ENCODE peak calls at places on chromosomes 4 and X, in four cellular contexts. U is uterus, N is heart right ventricle, Z is OCI-LY7. I is an unnamed sample. For H3K4me1, the result is how much of the 10 kb centered on the place peaks cover.

GRCh38 chrX:151359931-151360871 is 36.8 kb upstream of the VMA21 start:
- DNase-seq in U (peak), N (peak), Z (peak), I (peak)

GRCh38 chrX:132004728-132005127 is 18.4 kb upstream of the STK26 start:
- DNase-seq in U (no peak), N (no peak), Z (no peak), I (no peak)

GRCh38 chr4:24659241-24659961 is 75.0 kb upstream of the DHX15 start:
- DNase-seq in U (no peak), N (no peak), Z (no peak), I (no peak)

GRCh38 chrX:16239211-16239610 is 71.9 kb downstream of the MAGEB17 start:
- DNase-seq in U (no peak), N (no peak), Z (no peak), I (peak)

GRCh38 chr4:31467781-31468180 is 747.6 kb downstream of the PCDH7 start:
- DNase-seq in U (no peak), N (no peak), Z (no peak), I (no peak)

GRCh38 chrX:18883234-18883960 is 100.5 kb downstream of the PHKA2 start:
- DNase-seq in U (no peak), N (peak), Z (no peak), I (no peak)

GRCh38 chr4:127732623-127733199 is 2.5 kb downstream of the SLC25A31 start:
- DNase-seq in U (no peak), N (no peak), Z (peak), I (no peak)

GRCh38 chr4:143381171-143382118 is 44.8 kb downstream of the GAB1 start:
- DNase-seq in U (peak), N (peak), Z (peak), I (no peak)

GRCh38 chrX:48663241-48663640 is 20.4 kb upstream of the WAS start:
- DNase-seq in U (no peak), N (no peak), Z (no peak), I (no peak)

GRCh38 chr4:88341227-88342192 is 37.1 kb upstream of the HERC6 start:
- DNase-seq in U (peak), N (no peak), Z (no peak), I (peak)

GRCh38 chr4:8072235-8072968 is 86.2 kb downstream of the ABLIM2 start:
- DNase-seq in U (no peak), N (no peak), Z (no peak), I (no peak)

GRCh38 chrX:40283981-40284380 is 186.2 kb upstream of the BCOR start:
- DNase-seq in U (no peak), N (no peak), Z (no peak), I (no peak)

GRCh38 chr4:98314791-98315565 is 53.8 kb downstream of the RAP1GDS1 start:
- DNase-seq in U (no peak), N (no peak), Z (no peak), I (no peak)

GRCh38 chr4:46254788-46255187 is 130.9 kb upstream of the GABRG1 start:
- DNase-seq in U (no peak), N (no peak), Z (no peak), I (no peak)

GRCh38 chr4:114312349-114312748 is 286.3 kb upstream of the UGT8 start:
- DNase-seq in U (no peak), N (no peak), Z (no peak), I (no peak)

GRCh38 chr4:56704074-56704473 is 23.0 kb upstream of the HOPX start:
- DNase-seq in U (no peak), N (no peak), Z (no peak), I (no peak)

GRCh38 chrX:99301990-99302389 is 1108.1 kb downstream of the PCDH19 start:
- DNase-seq in U (no peak), N (no peak), Z (peak), I (no peak)

GRCh38 chr4:127139788-127140286 is 492.9 kb upstream of the INTU start:
- DNase-seq in U (no peak), N (no peak), Z (no peak), I (no peak)

GRCh38 chrX:3939967-3940610 is 226.6 kb upstream of the PRKX start:
- DNase-seq in U (no peak), N (no peak), Z (peak), I (no peak)

GRCh38 chrX:54076903-54077302 is 32.6 kb upstream of the PHF8 start:
- DNase-seq in U (no peak), N (no peak), Z (no peak), I (no peak)

GRCh38 chr4:152264106-152264505 is 271.8 kb downstream of the FBXW7 start:
- DNase-seq in U (no peak), N (no peak), Z (no peak), I (no peak)

GRCh38 chrX:153379971-153380581 is 21.1 kb downstream of the PNMA6E start:
- DNase-seq in U (no peak), N (no peak), Z (no peak), I (no peak)

GRCh38 chr4:101066586-101066985 is 280.7 kb downstream of the PPP3CA start:
- DNase-seq in U (no peak), N (no peak), Z (no peak), I (no peak)

GRCh38 chr4:170675568-170676262 is 586.0 kb upstream of the AADAT start:
- DNase-seq in U (no peak), N (no peak), Z (no peak), I (no peak)

GRCh38 chrX:49291615-49292337 is 11.7 kb upstream of the GAGE10 start:
- DNase-seq in U (peak), N (peak), Z (peak), I (peak)

GRCh38 chr4:5888706-5889696 is 3.9 kb downstream of the CRMP1 start:
- DNase-seq in U (no peak), N (no peak), Z (no peak), I (no peak)
- H3K4me1 ChIP-seq in U (under half), N (under half), Z (under half), I (under half)

GRCh38 chr4:183858011-183858615 is 47.0 kb upstream of the STOX2 start:
- DNase-seq in U (no peak), N (no peak), Z (no peak), I (no peak)

GRCh38 chr4:183860726-183861125 is 44.4 kb upstream of the STOX2 start:
- DNase-seq in U (no peak), N (no peak), Z (no peak), I (no peak)

GRCh38 chr4:183863155-183863825 is 41.8 kb upstream of the STOX2 start:
- DNase-seq in U (no peak), N (no peak), Z (no peak), I (no peak)

GRCh38 chr4:183860110-183860509 is 45.0 kb upstream of the STOX2 start:
- DNase-seq in U (no peak), N (no peak), Z (no peak), I (no peak)

DNA sequence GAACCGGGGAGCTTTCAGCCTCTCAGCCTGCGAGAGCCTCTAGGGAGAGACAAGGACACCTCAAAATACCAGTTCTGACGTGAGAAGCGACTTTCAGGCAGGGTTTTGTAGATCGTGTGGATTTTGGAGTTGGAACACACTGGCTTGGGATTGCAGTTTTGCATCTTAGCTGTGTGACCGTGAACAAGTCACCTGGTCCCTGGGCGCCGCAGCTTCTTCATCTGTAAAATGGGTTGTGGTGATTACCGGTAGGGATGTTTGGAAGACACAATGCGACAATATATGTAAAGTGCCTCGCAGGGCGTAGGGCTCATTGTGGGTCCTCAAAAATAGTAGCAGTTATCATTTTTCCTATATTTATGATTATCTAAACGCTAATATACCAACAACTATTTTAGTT is 43.7 kb upstream of the STOX2 start:
- DNase-seq in U (no peak), N (no peak), Z (no peak), I (no peak)
- H3K4me3 ChIP-seq in U (no peak), N (no peak), Z (no peak), I (no peak)

GRCh38 chr4:2792396-2792710 is 532 bp upstream of the SH3BP2 start:
- DNase-seq in U (no peak), N (no peak), Z (no peak), I (no peak)
- H3K27ac ChIP-seq in U (peak), N (peak), Z (no peak), I (no peak)

DNA sequence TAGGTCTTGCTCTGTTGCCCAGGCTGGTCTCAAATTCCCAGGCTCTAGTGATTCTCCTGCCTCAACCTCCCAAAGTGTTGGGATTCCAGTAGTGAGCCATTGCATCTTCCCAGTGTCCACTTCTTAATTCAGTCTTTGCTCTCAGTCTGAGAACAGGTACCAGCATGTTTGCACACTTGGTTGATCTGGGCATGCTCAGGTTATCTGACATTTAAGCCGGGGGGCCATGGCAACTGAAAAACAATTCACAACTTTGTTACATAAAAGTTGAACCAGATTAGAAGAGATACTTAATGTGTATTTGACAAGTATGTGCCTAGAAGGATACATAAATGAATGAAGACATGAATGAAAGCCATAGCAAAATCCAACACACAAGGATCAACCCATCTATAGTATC is 39.0 kb downstream of the FGFBP1 start:
- DNase-seq in U (no peak), N (no peak), Z (no peak), I (no peak)
- H3K4me1 ChIP-seq in U (under half), N (under half), Z (under half), I (under half)

GRCh38 chr4:173505924-173506779 is 23.9 kb downstream of the HAND2 start:
- DNase-seq in U (no peak), N (peak), Z (peak), I (no peak)
- H3K4me3 ChIP-seq in U (no peak), N (peak), Z (no peak), I (no peak)

GRCh38 chr4:154579927-154580326 is 10.6 kb downstream of the FGA start:
- DNase-seq in U (no peak), N (no peak), Z (no peak), I (no peak)
- H3K27ac ChIP-seq in U (no peak), N (no peak), Z (no peak), I (no peak)

DNA sequence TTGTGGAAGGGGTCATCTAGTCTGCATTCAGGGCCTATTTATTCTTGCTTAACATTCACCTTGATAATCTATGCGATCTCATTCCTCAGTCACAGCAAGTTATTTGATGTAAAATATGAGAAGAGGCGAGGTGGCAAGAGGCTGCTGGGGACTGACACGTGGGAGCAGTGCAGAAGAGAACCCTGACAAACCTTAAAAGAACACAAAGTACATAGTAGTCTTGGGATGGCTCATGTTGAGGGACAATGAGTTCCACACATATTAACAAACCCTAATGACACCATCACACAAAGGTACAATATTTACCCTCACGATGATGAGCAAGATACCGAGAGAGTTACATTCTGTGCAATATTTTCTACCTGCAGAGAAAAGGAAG is 57.5 kb downstream of the MAML3 start:
- DNase-seq in U (no peak), N (no peak), Z (no peak), I (no peak)
- H3K4me1 ChIP-seq in U (under half), N (half or more), Z (under half), I (half or more)

GRCh38 chr4:48484494-48485168 is 1.5 kb downstream of the SLC10A4 start:
- DNase-seq in U (no peak), N (no peak), Z (no peak), I (no peak)
- H3K4me3 ChIP-seq in U (no peak), N (no peak), Z (no peak), I (no peak)

GRCh38 chr4:54657556-54658313 is at the start of gene KIT:
- DNase-seq in U (peak), N (peak), Z (no peak), I (no peak)

GRCh38 chr4:54659213-54660144 is 1.7 kb downstream of the KIT start:
- DNase-seq in U (no peak), N (no peak), Z (no peak), I (no peak)

GRCh38 chr4:54660145-54660535 is 2.4 kb downstream of the KIT start:
- DNase-seq in U (no peak), N (no peak), Z (no peak), I (no peak)

GRCh38 chr4:54657194-54657555 is 582 bp upstream of the KIT start:
- DNase-seq in U (no peak), N (no peak), Z (no peak), I (no peak)

DNA sequence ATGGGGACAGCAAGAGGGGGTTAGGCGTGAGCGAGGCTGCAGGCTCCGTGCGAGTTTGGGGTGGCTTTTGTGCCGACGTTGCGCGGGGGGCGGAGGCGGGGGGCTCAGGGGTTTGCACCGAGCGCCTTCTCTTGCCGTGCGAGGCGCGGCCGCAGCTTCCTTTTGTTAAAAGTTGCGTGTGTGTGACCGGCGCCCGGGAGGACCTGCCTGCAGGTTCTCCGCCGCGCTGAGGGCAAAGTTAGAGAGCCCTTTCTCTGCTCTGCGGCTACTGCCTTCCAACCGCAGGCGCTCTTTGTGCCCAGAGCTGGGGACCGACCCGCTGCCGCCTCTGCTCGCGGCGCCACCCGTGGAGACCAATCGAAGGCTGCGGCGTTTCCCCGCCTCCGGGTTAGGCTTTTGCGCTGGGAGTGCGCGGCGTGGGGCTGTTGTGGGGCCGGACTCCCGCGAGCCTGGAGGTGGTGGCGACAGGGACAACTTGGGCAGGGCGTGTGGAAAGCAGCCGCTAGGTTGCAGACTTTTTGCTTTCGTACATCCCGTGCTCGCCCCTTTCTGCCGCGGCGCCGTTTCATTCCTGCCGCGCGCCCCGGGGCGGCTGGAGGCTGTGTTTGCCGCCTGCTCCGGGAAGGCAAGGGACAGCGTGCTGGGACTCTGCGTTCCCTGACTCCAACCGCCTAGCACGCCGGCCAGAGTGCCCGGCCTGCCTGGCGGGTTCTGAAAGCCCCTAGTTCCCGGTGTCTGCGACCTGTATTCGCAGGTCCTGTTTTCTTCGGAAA is 750 bp downstream of the KIT start:
- DNase-seq in U (peak), N (peak), Z (no peak), I (peak)
- H3K27ac ChIP-seq in U (peak), N (peak), Z (no peak), I (no peak)

DNA sequence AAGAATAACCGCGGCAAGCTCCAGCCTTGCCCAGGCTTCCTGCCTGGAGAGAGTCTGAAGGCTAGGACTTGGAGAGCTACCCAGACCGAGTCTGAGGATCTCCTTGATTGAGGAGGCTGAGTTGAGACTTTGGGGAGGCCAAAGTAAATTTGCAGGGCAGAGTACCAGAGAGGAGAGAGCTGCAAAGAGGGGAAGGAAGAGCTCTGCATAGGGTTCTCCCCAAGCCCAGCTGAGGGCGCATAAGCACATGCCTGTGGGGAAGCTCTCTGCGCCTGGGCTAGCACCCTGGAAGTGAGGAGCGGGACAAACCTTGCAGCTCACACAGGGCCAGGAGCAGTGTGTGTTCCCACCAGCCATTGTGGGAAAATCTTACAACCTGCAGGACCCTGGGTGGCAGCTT is 56.1 kb downstream of the FAM193A start:
- DNase-seq in U (peak), N (no peak), Z (no peak), I (no peak)
- H3K4me1 ChIP-seq in U (under half), N (half or more), Z (under half), I (under half)